ENCODE peak calls at places on chromosome 16, in nine cellular contexts. Y is LNCaP clone FGC, F is cardiac muscle cell, T is bronchial epithelial cell, Z is cardiac fibroblast, B is transverse colon, E is neural progenitor cell, A is tibial artery, J is ascending aorta. V is an unnamed sample.

GRCh38 chr16:24253192-24253591 is 2.9 kb upstream of the CACNG3 start:
- DNase-seq in Y (peak; percentile 13), F (peak; percentile 48), T (peak; percentile 45), Z (peak; percentile 45), B (peak; percentile 10), E (peak; percentile 83), A (no peak), J (no peak), V (peak; percentile 51)

GRCh38 chr16:56163089-56163488 is 28.2 kb upstream of the GNAO1 start:
- DNase-seq in Y (no peak), F (no peak), T (no peak), Z (no peak), B (no peak), E (no peak), A (no peak), J (no peak), V (no peak)

GRCh38 chr16:19177111-19177747 is 9.2 kb downstream of the SYT17 start:
- DNase-seq in Y (no peak), F (no peak), T (no peak), Z (no peak), B (no peak), E (no peak), A (no peak), J (no peak), V (no peak)

GRCh38 chr16:72021043-72021442 is 12.5 kb downstream of the DHODH start:
- DNase-seq in Y (no peak), F (no peak), T (no peak), Z (no peak), B (no peak), E (peak; percentile 65), A (no peak), J (no peak), V (no peak)

GRCh38 chr16:57994778-57995177 is 5.7 kb downstream of the ZNF319 start:
- DNase-seq in Y (no peak), F (peak; percentile 54), T (peak; percentile 40), Z (peak; percentile 58), B (peak; percentile 51), E (peak; percentile 81), A (peak; percentile 59), J (peak; percentile 71), V (peak; percentile 63)

GRCh38 chr16:14370736-14371234 is 259.3 kb downstream of the PARN start:
- DNase-seq in Y (no peak), F (no peak), T (no peak), Z (no peak), B (no peak), E (no peak), A (no peak), J (no peak), V (no peak)

GRCh38 chr16:83722501-83723183 is 85.1 kb upstream of the HSBP1 start:
- DNase-seq in Y (no peak), F (no peak), T (no peak), Z (no peak), B (no peak), E (no peak), A (no peak), J (no peak), V (no peak)

GRCh38 chr16:977096-977701 is 4.4 kb upstream of the SOX8 start:
- DNase-seq in Y (no peak), F (no peak), T (no peak), Z (no peak), B (no peak), E (no peak), A (peak; percentile 44), J (peak; percentile 87), V (no peak)

DNA sequence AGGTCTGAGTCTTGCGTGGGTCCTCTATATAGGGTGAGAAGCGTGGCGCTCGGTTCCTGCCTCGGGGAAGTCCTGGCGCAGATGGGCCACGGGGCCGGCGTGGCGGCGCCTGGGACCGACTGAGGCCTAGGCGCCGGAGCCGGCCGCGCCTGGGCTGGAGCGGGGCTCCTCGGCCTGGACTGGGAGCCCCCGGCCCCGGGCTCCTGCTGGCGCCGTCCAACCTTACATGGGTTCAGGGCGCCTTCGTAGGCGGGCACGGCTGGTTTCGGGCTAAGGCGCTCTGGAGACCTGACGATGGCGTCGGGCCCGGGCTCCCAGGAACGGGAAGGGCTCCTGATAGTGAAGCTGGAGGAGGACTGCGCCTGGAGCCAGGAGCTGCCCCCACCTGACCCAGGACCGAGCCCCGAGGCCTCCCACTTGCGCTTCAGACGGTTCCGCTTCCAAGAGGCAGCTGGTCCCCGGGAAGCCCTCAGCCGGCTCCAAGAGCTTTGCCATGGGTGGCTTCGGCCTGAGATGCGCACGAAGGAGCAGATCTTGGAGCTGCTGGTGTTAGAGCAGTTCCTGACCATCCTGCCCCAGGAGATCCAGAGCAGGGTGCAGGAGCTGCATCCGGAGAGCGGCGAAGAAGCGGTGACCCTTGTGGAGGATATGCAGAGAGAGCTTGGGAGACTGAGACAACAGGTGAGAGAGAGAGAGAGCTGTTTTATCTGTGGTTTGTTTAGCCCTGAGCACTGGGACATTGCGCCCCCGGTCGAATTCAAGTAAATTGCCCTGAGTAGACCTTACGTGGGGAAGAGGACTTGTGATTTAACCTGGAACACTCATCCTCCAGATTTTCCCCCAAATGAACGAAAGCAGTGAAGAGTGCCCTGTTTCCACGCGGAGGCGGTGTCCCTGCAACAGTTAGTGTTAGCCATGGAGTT is 495 bp downstream of the ZNF263 start:
- DNase-seq in Y (no peak), F (no peak), T (no peak), Z (peak; percentile 9), B (no peak), E (no peak), A (no peak), J (no peak), V (peak; percentile 10)
- TF ChIP-seq CTCF in Y (no peak), F (no peak), T (no peak), Z (no peak), B (no peak), E (no peak), A (no peak), J (no peak), V (no peak)

DNA sequence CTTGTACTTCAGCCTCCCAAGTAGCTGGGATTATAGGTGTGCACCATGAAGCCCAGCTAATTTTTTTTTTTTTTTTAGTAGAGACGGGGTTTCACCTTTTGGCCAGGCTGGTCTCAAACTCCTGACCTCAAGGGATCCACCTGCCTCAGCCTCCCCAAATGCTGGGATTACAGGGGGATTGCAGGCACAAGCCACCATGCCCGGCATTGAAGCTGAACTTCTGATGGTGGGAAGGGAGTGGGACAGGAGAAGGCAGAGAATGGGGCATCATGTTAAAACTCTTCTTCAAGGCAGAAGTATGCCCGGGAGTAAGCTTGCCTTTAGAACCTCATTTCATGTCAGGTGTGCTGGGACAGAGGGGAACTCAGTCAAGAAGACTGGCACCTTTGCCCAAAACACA is 48.6 kb upstream of the ZFHX3 start:
- DNase-seq in Y (no peak), F (no peak), T (no peak), Z (no peak), B (no peak), E (no peak), A (no peak), J (no peak), V (no peak)
- H3K4me3 ChIP-seq in Y (no peak overlapping the region), F (no peak overlapping the region), T (no peak overlapping the region), Z (no peak overlapping the region), B (no peak overlapping the region), E (no peak overlapping the region), A (peak overlapping the region; percentile 6), J (no peak overlapping the region), V (no peak overlapping the region)

GRCh38 chr16:48903054-48903453 is 293.1 kb upstream of the N4BP1 start:
- DNase-seq in Y (no peak), F (no peak), T (no peak), Z (no peak), B (no peak), E (peak; percentile 46), A (no peak), J (no peak), V (no peak)

GRCh38 chr16:48905632-48906031 is 295.7 kb upstream of the N4BP1 start:
- DNase-seq in Y (no peak), F (no peak), T (no peak), Z (no peak), B (no peak), E (no peak), A (no peak), J (no peak), V (no peak)

GRCh38 chr16:48899500-48899899 is 289.5 kb upstream of the N4BP1 start:
- DNase-seq in Y (no peak), F (no peak), T (no peak), Z (no peak), B (no peak), E (no peak), A (no peak), J (no peak), V (no peak)

GRCh38 chr16:48904333-48904732 is 294.4 kb upstream of the N4BP1 start:
- DNase-seq in Y (no peak), F (no peak), T (no peak), Z (no peak), B (no peak), E (no peak), A (no peak), J (no peak), V (no peak)

DNA sequence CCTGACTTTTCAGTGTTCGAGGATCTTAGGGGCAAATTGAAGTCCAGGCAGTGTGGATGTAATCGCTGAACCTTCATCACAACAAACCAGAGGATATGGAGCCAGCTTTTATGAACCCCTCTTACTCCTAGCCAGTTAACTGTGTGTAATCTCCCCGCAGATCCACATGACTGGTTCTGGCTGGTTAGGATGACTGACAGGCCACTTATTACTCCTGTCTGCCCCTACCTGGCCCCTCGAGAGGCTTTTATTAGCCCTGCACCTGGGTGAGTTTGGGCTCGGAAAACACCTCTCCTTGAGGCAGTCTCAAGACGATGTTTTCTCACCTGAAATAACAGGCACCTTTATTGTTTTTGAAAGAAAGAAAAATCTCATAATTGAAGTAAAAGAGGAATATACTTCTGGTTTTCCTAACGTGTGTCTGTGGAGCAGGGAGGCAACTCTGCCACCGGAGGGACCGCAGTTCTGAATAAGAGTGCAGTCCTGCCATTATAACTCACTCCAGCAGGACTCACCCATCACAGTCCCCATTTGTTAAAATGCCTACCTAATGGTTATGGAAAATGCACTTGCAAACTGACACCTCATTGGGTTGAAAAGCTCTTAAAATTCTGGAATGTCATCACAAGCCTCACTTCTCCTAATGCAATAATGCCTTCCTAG is 291.9 kb upstream of the N4BP1 start:
- DNase-seq in Y (no peak), F (no peak), T (no peak), Z (no peak), B (no peak), E (peak; percentile 30), A (no peak), J (no peak), V (no peak)
- TF ChIP-seq CTCF in Y (no peak), F (no peak), T (no peak), Z (no peak), B (no peak), E (peak; percentile 40), A (no peak), J (no peak), V (no peak)

GRCh38 chr16:50680907-50681885 is at the start of gene SNX20:
- DNase-seq in Y (no peak), F (no peak), T (no peak), Z (no peak), B (peak; percentile 58), E (no peak), A (peak; percentile 54), J (no peak), V (no peak)

GRCh38 chr16:50677351-50677750 is 3.8 kb downstream of the SNX20 start:
- DNase-seq in Y (no peak), F (no peak), T (no peak), Z (no peak), B (no peak), E (no peak), A (no peak), J (no peak), V (no peak)

GRCh38 chr16:50680556-50680893 is 587 bp downstream of the SNX20 start:
- DNase-seq in Y (no peak), F (no peak), T (no peak), Z (no peak), B (no peak), E (no peak), A (no peak), J (no peak), V (no peak)

GRCh38 chr16:50679266-50679665 is 1.8 kb downstream of the SNX20 start:
- DNase-seq in Y (no peak), F (no peak), T (no peak), Z (no peak), B (no peak), E (no peak), A (no peak), J (no peak), V (no peak)

DNA sequence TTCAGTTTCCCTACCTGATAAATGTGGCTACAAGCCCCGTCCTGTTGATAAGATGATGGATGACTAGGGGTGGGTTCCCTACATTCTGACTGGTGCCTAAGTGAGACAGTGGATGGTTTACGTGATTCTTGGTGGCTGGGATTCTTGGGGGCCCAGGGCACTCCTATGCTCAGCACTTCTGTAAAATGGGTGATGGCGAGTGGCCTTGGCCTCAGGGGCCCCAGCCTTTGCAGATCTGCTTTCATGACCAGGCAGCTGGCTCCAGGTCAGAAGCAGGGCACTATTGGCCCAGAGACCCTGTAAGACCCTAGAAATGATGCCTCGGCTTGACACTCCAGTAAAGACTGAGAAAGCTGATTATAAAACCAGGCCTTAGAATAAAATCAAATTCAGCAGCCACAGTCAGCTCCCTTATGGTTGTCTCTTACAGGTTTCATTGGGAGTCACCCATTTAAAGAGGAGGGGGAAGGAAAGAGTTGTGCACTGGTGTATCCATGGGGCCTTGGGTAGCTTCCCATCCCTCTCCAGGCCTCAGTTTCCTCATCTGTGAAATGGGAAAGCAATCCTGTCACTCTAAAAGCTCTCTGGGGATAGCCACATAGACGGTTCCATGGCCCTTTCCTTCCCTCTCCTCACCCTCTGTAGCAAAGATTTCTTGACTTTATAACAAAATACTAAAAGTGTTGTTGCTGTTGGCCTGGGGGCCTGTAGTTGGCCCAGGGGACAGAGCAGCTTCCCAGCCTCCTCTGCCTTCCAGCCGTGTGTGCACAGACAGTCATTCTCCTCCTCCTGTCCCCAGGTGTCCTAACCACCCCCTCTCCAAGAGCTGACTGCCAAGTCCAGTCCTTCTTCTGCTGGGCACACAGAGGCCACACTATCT is 1.2 kb downstream of the SNX20 start:
- DNase-seq in Y (no peak), F (no peak), T (no peak), Z (no peak), B (no peak), E (no peak), A (no peak), J (no peak), V (no peak)
- H3K4me3 ChIP-seq in Y (no peak overlapping the region), F (no peak overlapping the region), T (no peak overlapping the region), Z (no peak overlapping the region), B (no peak overlapping the region), E (no peak overlapping the region), A (no peak overlapping the region), J (no peak overlapping the region), V (no peak overlapping the region)